ENCODE peak calls at places on chromosome 1, in four cellular contexts. L, Q, W and G are unnamed samples.
A peak's percentile ranks its signal among the peaks of the same experiment; 100 is the strongest.

GRCh38 chr1:227891223-227891954 is 56.3 kb downstream of the WNT9A start:
- DNase-seq in L (peak; percentile 3), Q (peak; percentile 27), W (no peak), G (no peak)

GRCh38 chr1:193763313-193763712 is 576.9 kb upstream of the B3GALT2 start:
- DNase-seq in L (no peak), Q (no peak), W (no peak), G (no peak)

GRCh38 chr1:18946550-18947381 is 9.7 kb downstream of the IFFO2 start:
- DNase-seq in L (no peak), Q (no peak), W (no peak), G (no peak)

GRCh38 chr1:110477041-110477440 is 26.1 kb downstream of the PROK1 start:
- DNase-seq in L (no peak), Q (no peak), W (no peak), G (no peak)

GRCh38 chr1:116711061-116711582 is 43.1 kb upstream of the CD2 start:
- DNase-seq in L (no peak), Q (peak; percentile 48), W (no peak), G (no peak)

GRCh38 chr1:154493276-154493675 is 8.7 kb upstream of the TDRD10 start:
- DNase-seq in L (peak; percentile 39), Q (peak; percentile 42), W (no peak), G (no peak)

GRCh38 chr1:216500273-216500967 is 77.2 kb upstream of the USH2A start:
- DNase-seq in L (no peak), Q (no peak), W (no peak), G (no peak)

GRCh38 chr1:212232020-212232570 is 53.1 kb upstream of the PPP2R5A start:
- DNase-seq in L (no peak), Q (no peak), W (no peak), G (no peak)

GRCh38 chr1:31747304-31747703 is 16.8 kb downstream of the ADGRB2 start:
- DNase-seq in L (no peak), Q (no peak), W (no peak), G (no peak)

GRCh38 chr1:153661111-153661708 is 2.7 kb downstream of the SNAPIN start:
- DNase-seq in L (no peak), Q (no peak), W (no peak), G (no peak)

GRCh38 chr1:66711420-66711819 is 40.8 kb upstream of the DYNLT5 start:
- DNase-seq in L (no peak), Q (peak; percentile 25), W (no peak), G (no peak)

GRCh38 chr1:61692155-61692783 is 32.7 kb downstream of the TM2D1 start:
- DNase-seq in L (peak; percentile 16), Q (no peak), W (no peak), G (no peak)

GRCh38 chr1:91440845-91441244 is 36.2 kb upstream of the HFM1 start:
- DNase-seq in L (no peak), Q (peak; percentile 21), W (no peak), G (no peak)

GRCh38 chr1:206560021-206560716 is 52.1 kb downstream of the EIF2D start:
- DNase-seq in L (no peak), Q (no peak), W (no peak), G (no peak)
- H3K4me3 ChIP-seq in L (no peak overlapping the region), Q (no peak overlapping the region), W (peak overlapping the region; percentile 63), G (no peak overlapping the region)

DNA sequence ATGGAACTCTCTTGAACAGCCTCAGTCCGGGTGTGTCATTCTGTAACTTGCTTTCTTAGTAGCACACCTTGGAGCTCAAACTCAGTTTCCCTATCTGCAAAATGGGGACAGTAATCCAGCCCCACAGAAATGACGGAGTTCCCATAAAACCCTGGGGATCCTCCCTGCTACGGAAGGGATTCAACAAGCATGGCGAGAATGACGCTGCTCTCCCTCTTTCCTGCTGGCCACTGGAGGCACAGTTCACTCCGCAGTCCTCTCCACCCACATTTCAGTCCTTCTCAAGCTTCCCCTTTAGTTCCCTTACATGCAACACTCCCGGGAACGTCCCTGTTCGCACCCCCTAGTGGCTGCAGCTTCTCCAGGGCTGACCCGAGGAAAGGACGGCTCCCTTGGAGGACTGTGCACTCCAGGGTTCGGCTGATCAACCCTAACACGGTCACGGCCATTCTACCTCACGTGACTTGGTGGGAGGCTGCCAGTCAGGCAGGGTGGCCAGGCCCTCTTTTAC is 20.6 kb downstream of the RUNX3 start:
- DNase-seq in L (peak; percentile 85), Q (no peak), W (peak; percentile 76), G (no peak)
- TF ChIP-seq POLR2AphosphoS5 in L (no peak), Q (no peak), W (no peak), G (no peak)

DNA sequence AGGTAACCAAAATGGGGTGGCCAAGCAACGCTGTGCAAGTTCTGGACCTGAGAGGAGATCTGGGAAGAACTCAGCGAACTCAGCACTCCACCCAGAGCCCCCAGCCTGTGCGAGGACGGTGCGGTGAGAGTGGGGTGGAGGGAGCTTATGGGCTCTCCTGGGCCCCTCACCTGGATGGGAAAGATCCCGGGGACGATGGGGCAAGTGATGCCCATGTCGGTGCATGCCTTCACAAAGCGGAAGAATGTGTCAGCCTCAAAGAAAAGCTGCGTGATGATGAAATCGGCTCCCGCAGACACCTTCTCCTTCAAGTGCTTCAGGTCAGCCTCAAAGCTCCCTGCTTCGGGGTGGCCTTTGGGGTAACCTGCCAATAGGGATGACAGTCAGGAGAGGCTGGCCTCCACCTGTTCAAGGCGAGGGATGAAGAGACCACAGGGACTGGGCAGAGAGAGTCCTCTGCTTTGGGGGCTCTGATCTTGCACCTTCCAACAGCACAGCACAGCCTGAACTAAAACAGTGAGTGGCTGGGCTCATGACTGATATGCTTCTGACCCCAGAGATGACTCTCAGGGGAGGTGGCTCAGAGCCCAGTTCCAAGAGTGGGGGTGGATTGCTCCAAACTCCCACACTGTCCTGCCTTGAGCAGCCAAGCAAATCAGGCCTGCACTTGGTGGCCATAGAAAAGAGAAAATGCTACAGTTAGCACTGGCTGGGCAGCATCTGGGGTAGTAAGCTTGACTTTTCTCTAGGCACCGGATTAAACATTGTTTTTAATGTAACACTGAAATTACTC is 9.5 kb downstream of the MTHFR start:
- DNase-seq in L (no peak), Q (no peak), W (peak; percentile 66), G (no peak)
- H3K4me3 ChIP-seq in L (no peak overlapping the region), Q (no peak overlapping the region), W (peak overlapping the region; percentile 7), G (no peak overlapping the region)

GRCh38 chr1:169240449-169241242 is 127.0 kb downstream of the NME7 start:
- DNase-seq in L (no peak), Q (no peak), W (no peak), G (no peak)
- TF ChIP-seq POLR2AphosphoS5 in L (no peak), Q (no peak), W (no peak), G (no peak)

GRCh38 chr1:93680121-93681094 is 1.2 kb downstream of the BCAR3 start:
- DNase-seq in L (peak; percentile 86), Q (peak; percentile 80), W (peak; percentile 77), G (no peak)
- H3K4me3 ChIP-seq in L (peak overlapping the region; percentile 77), Q (peak overlapping the region; percentile 86), W (peak overlapping the region; percentile 43), G (no peak overlapping the region)

DNA sequence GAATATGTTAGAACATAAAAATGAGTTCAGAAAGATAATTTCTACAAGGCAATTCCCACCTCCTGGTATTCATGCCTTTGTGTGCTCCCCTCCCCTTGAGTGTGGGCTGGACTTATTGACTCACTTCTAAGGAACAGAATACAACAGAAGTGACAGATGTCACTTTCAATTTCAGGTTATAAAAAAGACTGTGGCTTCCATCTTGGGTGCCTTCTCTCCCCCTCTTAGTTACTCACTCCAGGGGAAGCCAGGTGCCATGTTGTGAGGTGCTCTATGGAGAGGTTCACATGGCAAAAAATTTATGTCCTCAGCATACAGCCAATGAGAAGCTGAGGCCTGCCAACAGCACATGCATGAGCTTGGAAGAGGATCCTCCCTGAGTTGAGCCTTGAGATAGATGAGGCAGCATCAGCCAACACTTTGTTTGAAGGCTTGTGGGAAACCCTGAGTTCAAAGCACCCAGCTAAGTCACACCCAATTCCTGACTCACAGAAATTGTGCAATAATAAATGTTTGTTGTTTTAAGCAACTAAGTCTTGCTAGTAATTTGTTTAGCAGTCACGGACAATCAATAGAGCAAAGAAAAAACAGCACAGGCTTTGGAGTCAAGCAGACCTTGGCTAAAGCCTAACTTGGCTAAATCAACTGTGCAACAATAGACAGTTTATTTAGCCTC is 73.5 kb upstream of the NGF start:
- DNase-seq in L (no peak), Q (no peak), W (no peak), G (no peak)
- TF ChIP-seq POLR2AphosphoS5 in L (no peak), Q (no peak), W (no peak), G (no peak)

GRCh38 chr1:41538741-41539415 is 54.4 kb upstream of the EDN2 start:
- DNase-seq in L (peak; percentile 1), Q (no peak), W (no peak), G (no peak)

GRCh38 chr1:41535236-41535720 is 50.8 kb upstream of the EDN2 start:
- DNase-seq in L (no peak), Q (no peak), W (no peak), G (no peak)

GRCh38 chr1:41537788-41538351 is 53.4 kb upstream of the EDN2 start:
- DNase-seq in L (peak; percentile 58), Q (no peak), W (no peak), G (no peak)

GRCh38 chr1:41536296-41536695 is 51.8 kb upstream of the EDN2 start:
- DNase-seq in L (peak; percentile 6), Q (no peak), W (no peak), G (no peak)

DNA sequence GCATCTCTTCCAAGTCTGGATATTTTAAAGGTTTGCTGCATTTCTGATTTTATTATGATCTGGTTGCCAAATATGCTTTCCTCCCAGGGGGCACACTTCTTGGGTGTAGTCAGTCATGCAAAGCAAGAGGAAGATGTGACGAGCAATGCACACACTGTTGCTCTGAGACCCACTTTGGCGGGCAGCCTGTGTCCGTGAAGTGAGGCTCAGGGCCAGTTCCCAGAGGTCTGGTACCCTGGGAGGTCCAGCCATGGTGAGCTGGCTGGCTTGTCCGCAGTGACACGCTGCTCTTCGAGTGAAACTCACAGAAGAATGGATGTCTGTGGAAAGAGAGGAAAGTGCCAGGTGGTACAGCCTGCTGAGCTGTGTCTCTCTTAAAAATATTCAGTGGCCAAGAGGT is 52.8 kb upstream of the EDN2 start:
- DNase-seq in L (no peak), Q (no peak), W (no peak), G (no peak)
- H3K4me3 ChIP-seq in L (no peak overlapping the region), Q (no peak overlapping the region), W (no peak overlapping the region), G (no peak overlapping the region)